ENCODE peak calls at places on chromosome 2, in seven cellular contexts. Q is CD8-positive, alpha-beta memory T cell; N is epithelial cell of esophagus; O is SJSA1; D is AG04450; L is tibial artery; F is mesendoderm. J is an unnamed sample.

GRCh38 chr2:6916736-6917070 is 509 bp upstream of the RNF144A start:
- DNase-seq in Q (no peak), N (no peak), O (no peak), D (no peak), L (no peak), F (no peak), J (no peak)

GRCh38 chr2:152349416-152349815 is 14.4 kb downstream of the FMNL2 start:
- DNase-seq in Q (no peak), N (no peak), O (no peak), D (no peak), L (no peak), F (no peak), J (no peak)

GRCh38 chr2:9230881-9231280 is 24.3 kb downstream of the ASAP2 start:
- DNase-seq in Q (no peak), N (no peak), O (no peak), D (no peak), L (no peak), F (no peak), J (no peak)

GRCh38 chr2:74481432-74481831 is 1.4 kb downstream of the CCDC142 start:
- DNase-seq in Q (no peak), N (no peak), O (no peak), D (no peak), L (no peak), F (no peak), J (no peak)

GRCh38 chr2:27212626-27213471 is 781 bp upstream of the SLC5A6 start:
- DNase-seq in Q (peak; percentile 84), N (peak; percentile 56), O (no peak), D (peak; percentile 15), L (no peak), F (no peak), J (peak; percentile 77)

GRCh38 chr2:85548608-85548900 is 9.6 kb downstream of the MAT2A start:
- DNase-seq in Q (no peak), N (no peak), O (no peak), D (no peak), L (no peak), F (no peak), J (no peak)

GRCh38 chr2:207078186-207078798 is 87.5 kb downstream of the KLF7 start:
- DNase-seq in Q (no peak), N (no peak), O (no peak), D (no peak), L (no peak), F (no peak), J (no peak)

GRCh38 chr2:155727097-155727906 is 605.2 kb downstream of the NR4A2 start:
- DNase-seq in Q (no peak), N (no peak), O (no peak), D (no peak), L (no peak), F (peak; percentile 28), J (no peak)

GRCh38 chr2:84276585-84277255 is 182.4 kb downstream of the SUCLG1 start:
- DNase-seq in Q (no peak), N (peak; percentile 19), O (no peak), D (no peak), L (no peak), F (no peak), J (no peak)

GRCh38 chr2:28595323-28595722 is 99.5 kb downstream of the PLB1 start:
- DNase-seq in Q (no peak), N (no peak), O (no peak), D (no peak), L (no peak), F (no peak), J (no peak)

DNA sequence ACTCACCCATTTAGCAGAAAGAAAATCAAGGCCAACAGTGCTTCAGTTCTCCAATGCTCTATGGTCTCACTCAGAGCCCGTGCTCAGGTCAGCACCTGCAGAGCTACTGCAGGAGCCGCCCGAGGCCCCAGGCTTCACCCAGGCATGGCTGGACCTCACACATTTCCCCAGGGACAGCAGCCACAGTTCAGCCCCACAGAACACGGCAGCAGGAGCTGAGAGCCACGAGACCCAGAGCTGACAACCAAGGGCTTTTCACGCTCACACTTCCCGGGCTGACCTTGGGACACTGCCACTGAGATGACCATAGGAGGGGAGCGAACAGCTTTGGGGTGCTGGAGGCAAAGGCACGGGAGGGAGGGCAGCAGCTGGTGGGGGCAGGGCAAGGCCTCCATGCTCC is 4.2 kb downstream of the TMEM18 start:
- DNase-seq in Q (no peak), N (no peak), O (no peak), D (no peak), L (no peak), F (no peak), J (no peak)
- H3K4me3 ChIP-seq in Q (no peak overlapping the region), N (no peak overlapping the region), O (no peak overlapping the region), D (no peak overlapping the region), L (no peak overlapping the region), F (no peak overlapping the region), J (no peak overlapping the region)

GRCh38 chr2:191064590-191064989 is 50.6 kb upstream of the STAT1 start:
- DNase-seq in Q (peak; percentile 51), N (no peak), O (no peak), D (no peak), L (no peak), F (no peak), J (no peak)
- H3K4me3 ChIP-seq in Q (peak overlapping the region; percentile 43), N (no peak overlapping the region), O (no peak overlapping the region), D (no peak overlapping the region), L (no peak overlapping the region), F (no peak overlapping the region), J (no peak overlapping the region)

DNA sequence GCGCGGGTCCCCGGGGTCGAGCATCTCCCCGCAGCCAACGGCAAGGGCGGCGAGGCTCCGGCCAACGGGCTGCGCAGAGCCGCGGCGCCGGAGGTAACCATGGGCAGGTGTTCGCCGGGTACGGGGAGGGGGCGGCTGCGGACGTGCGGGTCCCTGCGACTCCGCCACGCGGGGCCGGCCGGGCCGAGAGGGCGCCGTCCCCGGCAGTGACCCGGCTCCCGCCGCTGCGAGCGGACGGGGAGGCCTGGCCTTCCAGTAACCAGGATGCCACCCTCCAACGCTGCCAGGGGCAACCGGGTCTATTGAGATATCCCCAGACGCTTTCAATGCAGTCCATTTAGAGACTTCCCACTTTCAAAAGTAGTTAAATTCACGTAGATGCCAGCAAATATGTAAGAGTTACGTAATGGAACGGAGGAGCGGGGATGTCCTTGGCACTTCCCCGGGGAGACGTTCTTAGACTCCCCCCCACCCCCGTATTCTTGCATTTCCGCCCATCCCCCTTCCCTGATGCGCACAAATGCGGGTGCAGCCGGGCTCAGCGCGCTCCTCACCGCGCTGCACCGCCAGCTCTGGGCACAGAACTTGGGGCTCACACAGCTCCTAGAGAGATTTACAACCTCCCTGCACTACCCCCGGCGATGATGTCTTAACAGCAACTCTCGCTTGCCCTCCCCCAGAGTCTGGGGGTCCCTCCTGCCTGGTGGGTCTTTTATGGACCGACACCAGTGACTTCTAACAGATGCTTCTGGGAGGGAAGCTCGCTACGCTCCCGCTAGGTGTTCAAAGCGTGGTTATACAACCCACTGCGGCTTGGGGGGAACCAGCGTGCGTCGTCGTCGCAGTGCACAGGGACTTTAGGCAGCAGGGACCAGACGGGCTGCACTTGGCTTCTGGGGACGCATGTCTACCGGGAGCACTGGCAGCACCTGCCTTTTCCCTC is 657 bp downstream of the SGPP2 start:
- DNase-seq in Q (peak; percentile 57), N (no peak), O (no peak), D (no peak), L (no peak), F (no peak), J (no peak)
- H3K4me3 ChIP-seq in Q (peak overlapping the region; percentile 47), N (peak overlapping the region; percentile 62), O (no peak overlapping the region), D (no peak overlapping the region), L (peak overlapping the region; percentile 44), F (no peak overlapping the region), J (no peak overlapping the region)

DNA sequence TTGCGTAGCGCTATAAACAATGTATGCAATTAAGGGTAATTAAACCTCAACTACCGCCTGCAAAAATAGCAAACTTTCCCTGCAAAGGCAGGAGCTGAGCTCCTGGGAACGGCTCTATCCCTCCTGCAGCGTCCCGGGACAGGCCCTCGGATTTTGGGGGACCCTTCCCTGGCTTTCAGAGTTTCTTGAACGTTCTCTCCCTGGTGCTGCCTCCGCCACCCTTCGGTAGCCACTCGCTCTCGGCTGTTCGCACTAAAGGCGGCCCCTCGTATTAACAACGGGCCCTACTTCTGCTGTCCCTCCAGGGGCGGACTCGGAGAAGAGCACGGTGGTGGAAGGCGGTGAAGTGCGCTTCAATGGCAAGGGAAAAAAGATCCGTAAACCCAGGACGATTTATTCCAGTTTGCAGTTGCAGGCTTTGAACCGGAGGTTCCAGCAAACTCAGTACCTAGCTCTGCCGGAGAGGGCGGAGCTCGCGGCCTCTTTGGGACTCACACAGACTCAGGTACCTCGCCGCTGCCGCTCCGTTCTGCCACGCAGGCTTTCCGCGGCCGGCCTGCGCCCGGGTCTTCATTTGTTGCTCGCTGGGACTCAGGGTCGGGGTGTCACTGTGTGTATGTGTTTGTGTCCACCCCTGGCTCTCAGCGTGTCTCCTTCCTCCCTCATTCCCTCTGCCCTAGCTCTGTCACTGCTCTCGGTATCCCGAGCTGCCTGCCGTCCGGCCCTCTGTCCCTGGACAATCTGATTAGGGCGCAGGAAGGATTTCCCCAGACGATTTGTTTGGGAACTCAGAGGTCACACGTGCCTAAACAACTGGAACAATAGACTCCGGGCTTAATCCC is 1.3 kb downstream of the DLX1 start:
- DNase-seq in Q (peak; percentile 71), N (peak; percentile 73), O (no peak), D (no peak), L (no peak), F (peak; percentile 87), J (peak; percentile 24)
- H3K4me3 ChIP-seq in Q (no peak overlapping the region), N (peak overlapping the region; percentile 13), O (peak overlapping the region; percentile 50), D (peak overlapping the region; percentile 63), L (no peak overlapping the region), F (no peak overlapping the region), J (peak overlapping the region; percentile 67)

DNA sequence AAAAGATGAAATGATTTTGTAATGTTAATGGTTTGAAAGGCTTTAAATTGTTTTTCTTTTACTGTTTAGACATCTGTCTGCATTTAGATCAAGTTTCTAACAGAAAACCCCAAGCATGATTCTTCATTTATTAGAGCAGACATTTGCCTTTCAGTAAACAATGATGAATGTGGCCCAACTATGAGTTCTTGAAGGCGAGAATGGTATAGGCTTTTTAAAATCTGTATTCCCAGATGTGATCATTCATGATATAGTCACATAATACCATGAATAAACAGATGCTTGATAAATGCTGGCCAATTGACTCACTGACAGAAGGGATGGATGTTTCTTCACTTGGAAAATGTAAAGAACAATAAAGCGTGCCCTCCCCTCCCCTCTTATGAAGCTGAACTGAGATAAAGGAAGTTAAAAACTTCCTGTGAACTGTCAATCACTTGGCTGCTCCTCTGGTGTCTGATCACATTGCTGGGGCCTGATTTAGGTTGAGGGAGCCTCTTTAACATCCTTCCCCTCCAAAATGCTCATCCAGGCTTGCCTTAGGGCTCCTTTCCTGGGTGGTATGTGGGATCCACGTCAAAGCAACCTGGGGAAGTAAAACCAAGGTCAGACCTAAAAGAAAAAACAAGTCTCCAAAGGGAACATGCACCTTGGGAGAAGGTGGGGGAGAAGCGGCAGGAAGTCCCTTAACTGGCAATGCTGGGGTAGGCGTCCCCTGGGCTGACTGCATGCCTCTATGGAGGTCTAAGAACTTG is 3.3 kb downstream of the CAPN14 start:
- DNase-seq in Q (no peak), N (no peak), O (no peak), D (no peak), L (no peak), F (no peak), J (no peak)
- H3K4me3 ChIP-seq in Q (no peak overlapping the region), N (no peak overlapping the region), O (no peak overlapping the region), D (no peak overlapping the region), L (no peak overlapping the region), F (no peak overlapping the region), J (no peak overlapping the region)

DNA sequence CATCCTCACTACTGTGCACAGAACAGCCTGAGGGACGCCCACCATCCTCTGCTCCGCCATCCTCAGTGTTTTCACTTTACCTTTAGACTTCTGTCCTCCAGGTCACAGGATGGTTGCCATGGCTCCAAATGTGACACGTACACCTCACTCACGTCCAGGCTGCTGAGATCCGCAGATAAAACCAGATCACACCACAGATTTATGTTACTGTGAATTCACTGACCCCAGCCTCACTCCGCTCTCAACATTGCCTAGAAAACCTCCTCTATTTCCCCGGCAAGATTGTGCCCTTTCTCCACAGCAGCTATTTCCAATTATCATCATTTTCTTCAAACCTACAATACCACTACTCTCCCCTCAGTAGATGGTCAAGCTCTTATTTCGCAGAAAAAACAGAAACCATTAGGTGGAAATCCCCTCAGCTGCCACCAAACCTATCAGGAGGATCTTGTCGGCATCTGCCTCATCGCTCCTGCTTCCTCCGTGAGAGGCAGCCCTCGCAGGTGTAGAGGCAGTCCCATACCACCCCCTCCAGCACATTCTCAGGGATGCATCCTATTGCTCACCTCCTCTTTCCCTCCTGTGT is 49.8 kb upstream of the SLC1A4 start:
- DNase-seq in Q (no peak), N (no peak), O (no peak), D (no peak), L (no peak), F (no peak), J (no peak)
- H3K4me3 ChIP-seq in Q (no peak overlapping the region), N (no peak overlapping the region), O (no peak overlapping the region), D (no peak overlapping the region), L (no peak overlapping the region), F (no peak overlapping the region), J (no peak overlapping the region)

J was measured in fibroblast of the aortic adventitia.